ENCODE peak calls at places on chromosome 11, in four cellular contexts. I is H1, F is GM12878, P is K562. X is an unnamed sample.

GRCh38 chr11:112884012-112884767 is 77.0 kb upstream of the NCAM1 start:
- DNase-seq in I (no peak), P (no peak), F (no peak), X (no peak)

GRCh38 chr11:98940913-98941312 is 79.8 kb upstream of the CNTN5 start:
- DNase-seq in P (no peak), I (peak), F (no peak), X (no peak)

GRCh38 chr11:7538023-7538422 is 24.2 kb downstream of the PPFIBP2 start:
- DNase-seq in F (no peak), P (no peak), I (no peak), X (no peak)

GRCh38 chr11:3198815-3199214 is 19.8 kb downstream of the MRGPRG start:
- DNase-seq in P (no peak), I (no peak), F (no peak), X (no peak)

GRCh38 chr11:123543796-123544195 is 110.6 kb downstream of the SCN3B start:
- DNase-seq in I (no peak), P (no peak), F (no peak), X (no peak)

GRCh38 chr11:129894281-129895125 is 875 bp downstream of the NFRKB start:
- DNase-seq in P (no peak), I (no peak), F (no peak), X (no peak)

GRCh38 chr11:9461760-9462134 is 935 bp downstream of the ZNF143 start:
- DNase-seq in P (no peak), I (no peak), F (no peak), X (peak)

GRCh38 chr11:93267383-93267782 is 63.2 kb upstream of the DEUP1 start:
- DNase-seq in I (no peak), P (no peak), F (no peak), X (no peak)

GRCh38 chr11:27234043-27234668 is 128.9 kb downstream of the CCDC34 start:
- DNase-seq in F (peak), I (no peak), P (no peak), X (peak)

GRCh38 chr11:78170874-78171549 is 17.4 kb downstream of the KCTD21 start:
- DNase-seq in I (no peak), P (no peak), F (no peak), X (no peak)

GRCh38 chr11:69647349-69647748 is 6.4 kb downstream of the CCND1 start:
- DNase-seq in F (no peak), I (no peak), P (no peak), X (no peak)

GRCh38 chr11:70834277-70834940 is 418.0 kb downstream of the SHANK2 start:
- DNase-seq in P (no peak), F (no peak), I (no peak), X (no peak)

GRCh38 chr11:2975594-2975993 is 16.5 kb downstream of the NAP1L4 start:
- DNase-seq in I (no peak), F (no peak), P (peak), X (peak)

GRCh38 chr11:33696411-33696810 is 4.2 kb downstream of the C11orf91 start:
- DNase-seq in F (no peak), I (no peak), P (no peak), X (no peak)

GRCh38 chr11:8989411-8989810 is 14.4 kb downstream of the NRIP3 start:
- DNase-seq in F (no peak), I (no peak), P (peak), X (no peak)

GRCh38 chr11:65425105-65425970 is 2.7 kb downstream of the NEAT1 start:
- DNase-seq in I (no peak), P (no peak), F (no peak), X (peak)

GRCh38 chr11:28539239-28540025 is 431.2 kb downstream of the METTL15 start:
- DNase-seq in P (no peak), F (no peak), I (no peak), X (no peak)

GRCh38 chr11:109193880-109194279 is 228.1 kb upstream of the C11orf87 start:
- DNase-seq in F (no peak), I (no peak), P (no peak), X (no peak)

GRCh38 chr11:102534261-102534872 is 3.8 kb upstream of the MMP7 start:
- DNase-seq in P (no peak), F (no peak), I (no peak), X (no peak)

GRCh38 chr11:65883786-65884715 is 4.2 kb downstream of the FIBP start:
- DNase-seq in I (no peak), F (no peak), P (no peak), X (no peak)

GRCh38 chr11:122154227-122154626 is 38.2 kb upstream of the BLID start:
- DNase-seq in F (no peak), I (no peak), P (no peak), X (no peak)

DNA sequence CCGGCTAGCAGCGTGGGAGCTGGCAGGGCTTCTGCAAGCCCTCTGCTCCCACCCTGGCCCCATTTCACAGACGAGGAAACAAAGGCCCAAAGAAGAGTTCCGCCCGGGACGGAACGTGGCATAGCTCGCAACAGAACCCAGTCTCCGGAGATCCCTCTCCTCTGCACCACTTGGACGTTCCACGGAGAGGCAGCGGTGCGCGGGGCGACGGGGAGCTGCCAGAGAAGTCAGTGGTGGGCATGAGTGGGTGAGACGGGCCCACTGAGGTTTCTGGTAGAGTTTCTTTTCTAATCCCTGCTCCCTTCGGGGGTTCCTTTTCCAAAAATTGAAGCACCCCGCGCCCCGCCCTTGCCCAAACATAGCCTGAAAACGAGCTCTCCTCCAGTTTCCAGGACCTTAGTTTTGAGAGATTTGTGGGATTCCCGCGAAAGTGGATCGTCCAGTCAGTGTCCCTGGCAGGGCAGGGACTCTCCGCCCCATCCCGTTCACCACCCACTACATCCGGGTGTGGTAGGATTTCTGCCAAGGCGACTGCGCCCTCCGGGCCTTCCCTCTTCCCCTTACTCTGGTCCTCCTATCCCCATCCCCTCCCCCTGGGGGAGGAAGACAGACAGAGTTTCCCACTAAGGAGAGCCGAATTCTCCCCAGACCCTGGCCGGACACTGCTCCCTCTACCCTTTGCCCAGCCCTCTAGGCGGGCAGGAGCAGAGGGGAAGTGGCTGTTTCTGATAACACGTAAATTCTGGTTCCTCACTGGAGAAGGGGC is 764 bp upstream of the NECTIN1 start:
- DNase-seq in P (no peak), F (no peak), I (no peak), X (peak)
- TF ChIP-seq HDAC2 in P (no peak), F (no peak), I (no peak), X (no peak)

GRCh38 chr11:96293583-96293982 is 49.4 kb downstream of the MAML2 start:
- DNase-seq in P (no peak), I (no peak), F (peak), X (no peak)
- H3K4me2 ChIP-seq in P (no peak), I (no peak), F (peak), X (no peak)

GRCh38 chr11:14249121-14249963 is 109.6 kb downstream of the RRAS2 start:
- DNase-seq in F (no peak), I (no peak), P (peak), X (peak)
- TF ChIP-seq RAD21 in F (peak), I (peak), P (peak), X (peak)

DNA sequence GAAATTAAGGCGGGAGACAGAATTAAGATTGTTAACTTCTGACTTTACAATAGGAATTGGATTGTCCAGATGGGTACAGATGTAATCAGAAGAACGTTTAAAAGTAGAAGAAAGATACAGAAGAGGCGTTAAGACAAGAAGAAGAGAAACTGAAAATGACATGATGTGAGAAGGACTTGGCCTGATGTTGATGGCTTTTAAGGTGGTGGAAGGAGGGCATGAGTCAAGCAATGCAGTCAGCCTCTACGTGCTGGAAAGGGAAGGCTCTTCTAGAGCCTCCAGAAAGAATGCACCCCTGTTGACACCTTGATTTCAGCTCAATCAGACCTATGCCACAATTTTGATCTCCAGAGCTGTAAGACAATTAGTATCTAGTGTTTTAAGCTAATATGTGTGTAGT is 466.9 kb upstream of the LRRC4C start:
- DNase-seq in F (no peak), P (no peak), I (no peak), X (no peak)
- TF ChIP-seq HDAC2 in F (no peak), P (no peak), I (no peak), X (no peak)

GRCh38 chr11:63993983-63994382 is 7.7 kb downstream of the OTUB1 start:
- DNase-seq in F (no peak), I (no peak), P (no peak), X (no peak)
- H3K4me2 ChIP-seq in F (no peak), I (no peak), P (no peak), X (no peak)

GRCh38 chr11:36703055-36703404 is 105.0 kb upstream of the RAG2 start:
- DNase-seq in P (no peak), I (no peak), F (no peak), X (no peak)

GRCh38 chr11:36699271-36699670 is 101.2 kb upstream of the RAG2 start:
- DNase-seq in I (no peak), F (no peak), P (no peak), X (no peak)

DNA sequence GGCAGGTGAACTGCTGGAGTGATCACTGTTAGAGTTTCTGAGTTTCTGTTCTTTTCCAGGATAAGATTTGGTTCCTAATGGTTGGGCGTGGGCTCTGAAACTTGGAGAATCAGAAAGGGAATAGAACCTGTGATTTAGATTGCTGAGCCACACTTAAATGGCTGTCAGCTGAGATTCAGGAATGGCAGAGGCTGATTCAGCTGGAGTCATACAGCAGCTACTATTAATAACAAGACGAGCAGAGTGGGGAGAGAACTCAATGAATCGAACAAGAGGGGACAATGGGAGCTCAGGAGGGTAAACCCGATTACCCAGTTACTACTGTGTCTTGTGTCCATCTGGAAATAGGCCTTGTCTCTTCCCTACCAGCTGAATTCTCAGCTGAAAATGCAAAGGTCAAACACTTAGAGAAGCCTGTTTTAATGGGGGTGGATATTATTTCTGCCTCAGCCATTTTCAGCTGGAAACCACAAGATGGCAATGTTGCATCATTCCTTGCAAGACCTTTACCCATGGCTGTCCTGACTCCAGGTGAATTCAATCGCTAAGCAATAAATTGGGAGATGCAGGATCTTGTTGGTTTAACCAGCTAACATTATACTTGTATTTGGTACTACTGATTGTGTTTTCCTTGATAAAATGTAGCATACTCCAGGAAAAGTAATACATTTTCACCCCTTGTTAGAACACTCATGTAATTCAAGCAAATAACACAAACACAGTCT is 104.5 kb upstream of the RAG2 start:
- DNase-seq in I (peak), F (peak), P (peak), X (peak)
- TF ChIP-seq RAD21 in I (peak), F (peak), P (peak), X (peak)

GRCh38 chr11:128288368-128288767 is 299.0 kb downstream of the ETS1 start:
- DNase-seq in F (no peak), I (no peak), P (no peak), X (no peak)
- TF ChIP-seq HDAC2 in F (no peak), I (no peak), P (no peak), X (no peak)